ENCODE peak calls at places on chromosomes 7 and 10, in eight cellular contexts. W is heart left ventricle, J is tibial nerve, A is transverse colon, I is ovary, T is uterus, B is IMR-90, V is H1. Q is an unnamed sample.

GRCh38 chr7:158740657-158741293 is 36.2 kb upstream of the NCAPG2 start:
- DNase-seq in W (no peak), J (no peak), I (peak), V (no peak), T (peak), B (peak), A (no peak), Q (no peak)

GRCh38 chr10:24951201-24952145 is 933 bp downstream of the PRTFDC1 start:
- DNase-seq in B (no peak), T (peak), I (peak), V (peak), A (peak), J (no peak), W (peak), Q (peak)

GRCh38 chr10:111086602-111087001 is 9.8 kb downstream of the ADRA2A start:
- DNase-seq in I (no peak), J (no peak), W (no peak), V (no peak), B (no peak), T (no peak), A (no peak), Q (no peak)

GRCh38 chr7:72805526-72806494 is 22.2 kb downstream of the TYW1B start:
- DNase-seq in W (no peak), V (no peak), I (no peak), T (no peak), J (no peak), A (no peak), B (peak), Q (peak)

GRCh38 chr7:47893238-47893637 is 55.0 kb downstream of the PKD1L1 start:
- DNase-seq in W (no peak), T (no peak), I (no peak), B (no peak), J (no peak), V (peak), A (no peak), Q (no peak)

GRCh38 chr10:2876032-2876431 is 191.3 kb upstream of the PFKP start:
- DNase-seq in T (no peak), B (no peak), V (no peak), W (no peak), A (no peak), J (no peak), I (no peak), Q (no peak)

GRCh38 chr10:17643755-17644484 is at the start of gene STAM:
- DNase-seq in A (peak), B (peak), I (peak), W (peak), J (peak), V (peak), T (peak), Q (peak)

GRCh38 chr10:116756277-116756676 is 13.9 kb upstream of the HSPA12A start:
- DNase-seq in T (no peak), J (peak), B (peak), A (peak), I (no peak), V (no peak), W (peak), Q (peak)

GRCh38 chr7:48505061-48505460 is 333.8 kb downstream of the ABCA13 start:
- DNase-seq in B (no peak), A (no peak), T (no peak), J (no peak), I (no peak), V (no peak), W (no peak), Q (no peak)

GRCh38 chr10:133060022-133060421 is 27.7 kb upstream of the ADGRA1 start:
- DNase-seq in B (no peak), J (no peak), W (no peak), I (no peak), A (no peak), V (no peak), T (no peak), Q (no peak)

GRCh38 chr7:112665709-112666108 is 124.5 kb downstream of the TMEM168 start:
- DNase-seq in A (peak), W (no peak), V (no peak), I (no peak), B (peak), J (no peak), T (no peak), Q (no peak)

GRCh38 chr7:138727336-138728099 is 26.4 kb upstream of the SVOPL start:
- DNase-seq in B (no peak), I (no peak), J (no peak), W (no peak), T (no peak), A (no peak), V (no peak), Q (no peak)

GRCh38 chr10:47379901-47380300 is 4.2 kb downstream of the ZNF488 start:
- DNase-seq in B (no peak), I (peak), J (no peak), A (no peak), V (no peak), W (no peak), T (no peak), Q (peak)

GRCh38 chr7:123677316-123677715 is 21.6 kb downstream of the LMOD2 start:
- DNase-seq in W (no peak), I (no peak), V (no peak), T (no peak), J (no peak), B (no peak), A (no peak), Q (no peak)

GRCh38 chr10:62788861-62789467 is 15.6 kb upstream of the ADO start:
- DNase-seq in T (no peak), W (no peak), A (no peak), J (no peak), I (peak), V (no peak), B (peak), Q (no peak)

GRCh38 chr10:85641479-85641967 is 725.1 kb downstream of the GRID1 start:
- DNase-seq in B (no peak), A (no peak), W (no peak), I (no peak), T (no peak), J (no peak), V (no peak), Q (no peak)

GRCh38 chr7:79770970-79771369 is 317.5 kb upstream of the MAGI2 start:
- DNase-seq in A (no peak), V (no peak), J (no peak), I (no peak), W (no peak), T (no peak), B (no peak), Q (no peak)

GRCh38 chr7:1503816-1504775 is at the start of gene INTS1:
- DNase-seq in B (peak), T (peak), A (peak), V (peak), W (peak), J (peak), I (peak), Q (peak)
- TF ChIP-seq POLR2A in B (peak), T (peak), A (peak), V (peak), W (peak), J (no peak), I (peak), Q (peak)

DNA sequence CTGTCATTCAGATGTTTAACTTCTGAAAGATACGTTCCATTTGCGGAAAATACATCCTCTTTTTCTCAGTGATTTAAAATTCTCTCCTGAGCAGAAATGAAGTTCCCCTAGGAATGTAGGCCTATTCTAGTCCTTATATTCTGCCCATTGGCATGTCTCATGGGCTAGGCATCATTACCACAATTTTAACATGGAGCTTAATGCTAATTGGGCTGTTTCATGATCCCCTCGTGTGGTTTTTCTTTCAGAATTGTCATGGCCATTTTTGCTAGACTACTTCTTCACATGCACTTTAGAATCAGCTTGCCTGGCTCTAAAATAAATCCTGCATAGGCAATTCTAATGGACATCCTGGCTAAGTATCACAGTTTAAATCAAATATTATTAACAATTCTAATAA is 1.0 kb downstream of the TMEM176B start:
- DNase-seq in A (no peak), I (no peak), W (no peak), J (no peak), V (no peak), T (no peak), B (no peak), Q (no peak)
- H3K27ac ChIP-seq in A (peak), I (no peak), W (no peak), J (peak), V (no peak), T (no peak), B (no peak), Q (no peak)

GRCh38 chr10:5606321-5606720 is 60.1 kb downstream of the ASB13 start:
- DNase-seq in W (no peak), A (no peak), V (no peak), J (no peak), B (no peak), T (no peak), I (no peak), Q (no peak)
- TF ChIP-seq POLR2A in W (no peak), A (no peak), V (no peak), J (no peak), B (no peak), T (no peak), I (no peak), Q (no peak)

DNA sequence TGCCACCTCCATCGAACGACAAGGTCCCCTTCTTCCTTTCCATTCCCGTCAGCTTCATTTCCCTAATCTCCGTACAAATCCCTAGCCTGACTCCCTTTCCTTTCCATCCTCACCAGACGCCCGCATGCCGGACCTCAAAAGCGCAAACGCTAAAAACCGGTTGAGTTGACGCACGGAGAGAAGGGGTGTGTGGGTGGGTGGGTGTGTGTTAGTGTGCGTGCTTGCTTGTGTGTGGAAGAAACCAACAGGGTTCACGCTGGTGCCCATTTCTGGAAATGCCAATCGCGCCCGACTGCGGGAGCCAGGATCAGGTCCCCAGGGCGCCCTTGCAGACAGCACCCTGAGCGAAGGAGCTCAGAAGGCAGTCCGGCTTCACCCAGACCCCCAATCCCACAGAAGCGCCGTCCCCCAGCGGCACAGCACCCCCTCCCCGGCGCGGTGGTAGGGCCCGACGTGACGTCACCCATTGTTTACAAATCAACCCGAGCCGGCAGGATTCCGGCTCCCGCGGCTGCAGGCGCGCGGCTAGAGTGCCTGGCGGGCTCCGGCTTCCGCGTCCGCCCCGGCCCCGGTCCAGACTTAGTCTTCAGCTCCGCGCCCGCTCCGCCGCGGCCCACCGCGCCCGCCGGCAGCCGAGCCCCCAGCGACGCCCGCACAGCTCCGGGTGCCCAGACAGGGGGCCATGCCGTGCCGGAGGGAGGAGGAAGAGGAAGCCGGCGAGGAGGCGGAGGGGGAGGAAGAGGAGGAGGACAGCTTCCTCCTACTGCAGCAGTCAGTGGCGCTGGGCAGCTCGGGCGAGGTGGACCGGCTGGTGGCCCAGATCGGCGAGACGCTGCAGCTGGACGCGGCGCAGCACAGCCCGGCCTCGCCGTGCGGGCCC is at the start of gene FRAT1:
- DNase-seq in T (peak), W (peak), J (peak), A (peak), I (peak), V (peak), B (peak), Q (peak)
- H3K27ac ChIP-seq in T (peak), W (peak), J (peak), A (peak), I (peak), V (peak), B (peak), Q (peak)

GRCh38 chr10:31133628-31134302 is 102.1 kb upstream of the ZNF438 start:
- DNase-seq in I (peak), W (peak), V (no peak), T (peak), J (peak), B (peak), A (peak), Q (peak)

GRCh38 chr10:31133251-31133627 is 101.6 kb upstream of the ZNF438 start:
- DNase-seq in W (no peak), I (no peak), V (no peak), A (no peak), T (no peak), B (no peak), J (no peak), Q (no peak)

GRCh38 chr10:31132681-31133239 is 101.1 kb upstream of the ZNF438 start:
- DNase-seq in B (no peak), A (no peak), V (no peak), I (no peak), J (no peak), W (peak), T (no peak), Q (no peak)

GRCh38 chr10:31136386-31136785 is 104.7 kb upstream of the ZNF438 start:
- DNase-seq in J (no peak), B (no peak), A (no peak), T (no peak), V (no peak), I (no peak), W (no peak), Q (no peak)

GRCh38 chr10:31134303-31134928 is 102.8 kb upstream of the ZNF438 start:
- DNase-seq in T (peak), I (peak), B (peak), V (no peak), A (peak), J (no peak), W (no peak), Q (no peak)
- TF ChIP-seq POLR2A in T (no peak), I (no peak), B (no peak), V (peak), A (no peak), J (no peak), W (no peak), Q (no peak)

Q was measured in adrenal gland.